ENCODE peak calls at places on chromosomes 13 and 19, in seven cellular contexts. F, B, K, R, L, N and E are unnamed samples.

GRCh38 chr13:31769581-31769980 is 30.3 kb downstream of the RXFP2 start:
- DNase-seq in F (no peak), B (no peak), K (no peak), R (no peak), L (peak), N (peak), E (peak)

GRCh38 chr13:70518081-70518480 is 409.8 kb upstream of the KLHL1 start:
- DNase-seq in F (no peak), B (no peak), K (no peak), R (no peak), L (no peak), N (no peak), E (no peak)

GRCh38 chr19:17160908-17161307 is 54.2 kb upstream of the USE1 start:
- DNase-seq in F (no peak), B (no peak), K (no peak), R (no peak), L (no peak), N (no peak), E (no peak)

GRCh38 chr19:18021121-18021755 is 13.3 kb downstream of the ARRDC2 start:
- DNase-seq in F (peak), B (peak), K (peak), R (peak), L (peak), N (peak), E (peak)

GRCh38 chr13:35512271-35512920 is 35.9 kb upstream of the MAB21L1 start:
- DNase-seq in F (peak), B (peak), K (no peak), R (no peak), L (peak), N (peak), E (peak)

GRCh38 chr13:59710995-59711701 is 452.6 kb downstream of the DIAPH3 start:
- DNase-seq in F (peak), B (no peak), K (no peak), R (no peak), L (no peak), N (no peak), E (no peak)

GRCh38 chr13:41649659-41650058 is 192.3 kb downstream of the RGCC start:
- DNase-seq in F (peak), B (peak), K (no peak), R (peak), L (peak), N (peak), E (peak)

GRCh38 chr13:43374621-43375020 is 351.2 kb downstream of the DNAJC15 start:
- DNase-seq in F (peak), B (peak), K (no peak), R (no peak), L (peak), N (peak), E (peak)

GRCh38 chr19:48513289-48514122 is 1.9 kb upstream of the LMTK3 start:
- DNase-seq in F (peak), B (peak), K (no peak), R (peak), L (peak), N (peak), E (peak)

GRCh38 chr13:112444001-112444311 is 67.8 kb downstream of the SPACA7 start:
- DNase-seq in F (peak), B (peak), K (peak), R (peak), L (peak), N (peak), E (peak)

GRCh38 chr13:67619987-67620386 is 389.9 kb upstream of the PCDH9 start:
- DNase-seq in F (no peak), B (peak), K (no peak), R (peak), L (peak), N (peak), E (no peak)

GRCh38 chr19:47719047-47719885 is 6.0 kb downstream of the EHD2 start:
- DNase-seq in F (peak), B (peak), K (peak), R (peak), L (peak), N (peak), E (peak)

GRCh38 chr19:40811478-40812341 is 12.7 kb downstream of the EGLN2 start:
- DNase-seq in F (no peak), B (no peak), K (no peak), R (no peak), L (no peak), N (no peak), E (no peak)

GRCh38 chr13:48412881-48413351 is at the start of gene LPAR6:
- DNase-seq in F (peak), B (peak), K (no peak), R (peak), L (peak), N (peak), E (peak)

GRCh38 chr13:76992548-76993001 is 694 bp downstream of the CLN5 start:
- DNase-seq in F (peak), B (peak), K (no peak), R (peak), L (peak), N (peak), E (peak)

GRCh38 chr13:111873676-111874178 is 193.2 kb upstream of the SOX1 start:
- DNase-seq in F (no peak), B (no peak), K (peak), R (no peak), L (no peak), N (no peak), E (no peak)

GRCh38 chr19:6443986-6444385 is 10.4 kb upstream of the SLC25A41 start:
- DNase-seq in F (no peak), B (no peak), K (no peak), R (no peak), L (no peak), N (no peak), E (no peak)

GRCh38 chr19:50833117-50833801 is at the start of gene KLK15:
- DNase-seq in F (no peak), B (no peak), K (no peak), R (no peak), L (no peak), N (no peak), E (no peak)

GRCh38 chr13:50715402-50716146 is 127.9 kb downstream of the DLEU7 start:
- DNase-seq in F (no peak), B (no peak), K (no peak), R (no peak), L (no peak), N (no peak), E (no peak)

GRCh38 chr13:41603917-41604316 is 146.6 kb downstream of the RGCC start:
- DNase-seq in F (peak), B (peak), K (no peak), R (peak), L (peak), N (peak), E (peak)

GRCh38 chr19:2812414-2813234 is 7.0 kb upstream of the ZNF554 start:
- DNase-seq in F (no peak), B (no peak), K (no peak), R (no peak), L (no peak), N (no peak), E (no peak)

GRCh38 chr19:46420056-46420455 is 6.7 kb upstream of the CCDC8 start:
- DNase-seq in F (no peak), B (no peak), K (no peak), R (no peak), L (no peak), N (no peak), E (no peak)
- TF ChIP-seq CTCF in F (no peak), B (no peak), K (no peak), R (no peak), L (no peak), N (no peak), E (no peak)

GRCh38 chr19:12244370-12244769 is 50.3 kb downstream of the ZNF44 start:
- DNase-seq in F (no peak), B (no peak), K (no peak), R (no peak), L (no peak), N (no peak), E (no peak)
- TF ChIP-seq CTCF in F (no peak), B (no peak), K (peak), R (no peak), L (no peak), N (no peak), E (no peak)

DNA sequence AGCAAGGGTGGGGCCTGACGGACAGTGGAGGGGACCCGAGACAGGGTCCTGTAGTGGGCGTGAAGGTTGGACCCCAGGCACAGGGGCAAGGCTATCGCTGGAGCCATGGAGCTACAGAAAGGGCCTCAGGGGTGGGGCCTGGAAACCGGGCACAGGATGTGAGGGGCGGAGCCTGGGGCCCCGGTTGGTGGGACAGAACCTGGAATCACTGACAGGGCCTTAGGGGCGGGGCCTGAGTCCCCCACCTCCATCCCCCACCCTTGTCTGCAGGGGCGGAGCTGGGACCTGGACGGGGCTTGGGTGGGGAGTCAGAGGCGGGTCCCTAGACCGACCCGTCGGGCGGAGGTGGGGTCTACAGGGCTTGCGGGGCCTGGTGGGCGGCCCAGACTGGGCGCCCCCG is 26.0 kb downstream of the DCAF15 start:
- DNase-seq in F (no peak), B (peak), K (peak), R (no peak), L (peak), N (no peak), E (no peak)
- TF ChIP-seq CTCF in F (no peak), B (no peak), K (no peak), R (no peak), L (no peak), N (no peak), E (no peak)

GRCh38 chr13:38763446-38764381 is 76.8 kb downstream of the FREM2 start:
- DNase-seq in F (peak), B (peak), K (no peak), R (peak), L (peak), N (peak), E (peak)
- TF ChIP-seq CTCF in F (peak), B (peak), K (peak), R (peak), L (peak), N (peak), E (peak)

GRCh38 chr13:25409938-25410337 is 38.2 kb downstream of the ATP8A2 start:
- DNase-seq in F (no peak), B (no peak), K (no peak), R (no peak), L (no peak), N (no peak), E (no peak)

GRCh38 chr13:25401958-25402357 is 30.2 kb downstream of the ATP8A2 start:
- DNase-seq in F (no peak), B (no peak), K (no peak), R (no peak), L (no peak), N (no peak), E (no peak)

DNA sequence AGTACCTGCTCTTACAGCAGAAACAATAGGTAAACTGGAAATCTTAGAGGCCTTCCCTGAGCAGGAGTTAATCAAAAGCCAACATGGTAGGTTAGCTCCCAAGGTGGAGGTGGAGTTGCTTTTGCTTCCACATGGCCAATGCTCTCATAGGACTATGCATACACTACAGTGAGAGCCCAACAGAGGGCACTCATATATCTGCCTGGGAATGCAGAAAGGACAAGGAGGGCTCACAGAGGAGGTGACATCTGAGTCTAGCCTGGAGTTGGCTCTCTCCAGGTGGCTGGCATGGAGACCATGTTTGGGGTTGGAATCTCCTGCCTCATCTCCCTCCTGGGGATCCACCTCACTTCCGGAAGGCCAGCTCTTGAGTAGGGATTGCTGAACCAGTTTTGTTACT is 34.6 kb downstream of the ATP8A2 start:
- DNase-seq in F (no peak), B (no peak), K (no peak), R (peak), L (no peak), N (no peak), E (no peak)
- TF ChIP-seq CTCF in F (no peak), B (no peak), K (no peak), R (no peak), L (no peak), N (no peak), E (no peak)

GRCh38 chr13:99806671-99807070 is 164.9 kb downstream of the ZIC5 start:
- DNase-seq in F (no peak), B (no peak), K (no peak), R (no peak), L (peak), N (no peak), E (no peak)
- TF ChIP-seq CTCF in F (no peak), B (no peak), K (no peak), R (no peak), L (no peak), N (no peak), E (no peak)

GRCh38 chr19:46691948-46692347 is 25.0 kb downstream of the PRKD2 start:
- DNase-seq in F (no peak), B (no peak), K (no peak), R (no peak), L (no peak), N (no peak), E (no peak)
- TF ChIP-seq CTCF in F (no peak), B (no peak), K (no peak), R (no peak), L (no peak), N (no peak), E (no peak)

GRCh38 chr13:107681611-107682010 is 533.7 kb downstream of the LIG4 start:
- DNase-seq in F (no peak), B (no peak), K (no peak), R (no peak), L (no peak), N (no peak), E (no peak)

GRCh38 chr13:107675847-107676550 is 539.3 kb downstream of the LIG4 start:
- DNase-seq in F (no peak), B (no peak), K (no peak), R (no peak), L (no peak), N (no peak), E (no peak)

GRCh38 chr13:107678075-107678689 is 537.2 kb downstream of the LIG4 start:
- DNase-seq in F (no peak), B (peak), K (no peak), R (no peak), L (no peak), N (peak), E (peak)

GRCh38 chr13:107685876-107686275 is 529.5 kb downstream of the LIG4 start:
- DNase-seq in F (no peak), B (no peak), K (no peak), R (no peak), L (no peak), N (no peak), E (no peak)

GRCh38 chr13:107680115-107680514 is 535.2 kb downstream of the LIG4 start:
- DNase-seq in F (no peak), B (peak), K (no peak), R (no peak), L (peak), N (peak), E (peak)
- TF ChIP-seq CTCF in F (no peak), B (peak), K (no peak), R (no peak), L (no peak), N (no peak), E (no peak)